ENCODE peak calls at places on chromosome 14, in eight cellular contexts. One of them, this sample, is unnamed.

GRCh38 chr14:32434180-32434579 is 105.1 kb downstream of the AKAP6 start:
- DNase-seq in PC-3: no peak
- DNase-seq in GM10248: no peak
- DNase-seq in brain microvascular endothelial cell: no peak
- DNase-seq in fibroblast of villous mesenchyme: no peak
- DNase-seq in GM12878: no peak
- DNase-seq in A549: no peak
- DNase-seq in right atrium auricular region: no peak
- DNase-seq in this sample: no peak

GRCh38 chr14:106808458-106808857 is 1282.1 kb downstream of the TMEM121 start:
- DNase-seq in GM10248: no peak
- DNase-seq in fibroblast of villous mesenchyme: no peak
- DNase-seq in A549: no peak
- DNase-seq in GM12878: no peak
- DNase-seq in PC-3: no peak
- DNase-seq in brain microvascular endothelial cell: no peak
- DNase-seq in right atrium auricular region: no peak
- DNase-seq in this sample: no peak

GRCh38 chr14:91835197-91835919 is 32.0 kb downstream of the TC2N start:
- DNase-seq in GM10248: no peak
- DNase-seq in GM12878: no peak
- DNase-seq in brain microvascular endothelial cell: no peak
- DNase-seq in A549: no peak
- DNase-seq in fibroblast of villous mesenchyme: no peak
- DNase-seq in PC-3: no peak
- DNase-seq in right atrium auricular region: no peak
- DNase-seq in this sample: peak; percentile 25

GRCh38 chr14:76918176-76918750 is 92.1 kb downstream of the LRRC74A start:
- DNase-seq in PC-3: no peak
- DNase-seq in fibroblast of villous mesenchyme: peak; percentile 79
- DNase-seq in A549: no peak
- DNase-seq in right atrium auricular region: peak; percentile 87
- DNase-seq in GM10248: no peak
- DNase-seq in GM12878: no peak
- DNase-seq in brain microvascular endothelial cell: peak; percentile 70
- DNase-seq in this sample: no peak

GRCh38 chr14:53153702-53154112 is 584 bp upstream of the DDHD1 start:
- DNase-seq in fibroblast of villous mesenchyme: no peak
- DNase-seq in GM10248: no peak
- DNase-seq in GM12878: no peak
- DNase-seq in brain microvascular endothelial cell: no peak
- DNase-seq in A549: no peak
- DNase-seq in right atrium auricular region: no peak
- DNase-seq in PC-3: no peak
- DNase-seq in this sample: no peak

GRCh38 chr14:98138666-98139065 is 1133.3 kb downstream of the BCL11B start:
- DNase-seq in PC-3: peak; percentile 30
- DNase-seq in brain microvascular endothelial cell: no peak
- DNase-seq in fibroblast of villous mesenchyme: no peak
- DNase-seq in GM12878: no peak
- DNase-seq in right atrium auricular region: no peak
- DNase-seq in GM10248: peak; percentile 20
- DNase-seq in A549: peak; percentile 30
- DNase-seq in this sample: peak; percentile 4

GRCh38 chr14:26163761-26164160 is 434.1 kb downstream of the NOVA1 start:
- DNase-seq in brain microvascular endothelial cell: peak; percentile 4
- DNase-seq in A549: peak; percentile 28
- DNase-seq in right atrium auricular region: no peak
- DNase-seq in GM12878: no peak
- DNase-seq in fibroblast of villous mesenchyme: peak; percentile 28
- DNase-seq in PC-3: peak; percentile 43
- DNase-seq in GM10248: no peak
- DNase-seq in this sample: no peak

GRCh38 chr14:23379331-23380196 is 2.7 kb downstream of the CMTM5 start:
- DNase-seq in GM12878: peak; percentile 3
- DNase-seq in fibroblast of villous mesenchyme: peak; percentile 43
- DNase-seq in PC-3: peak; percentile 81
- DNase-seq in right atrium auricular region: peak; percentile 76
- DNase-seq in GM10248: peak; percentile 86
- DNase-seq in A549: peak; percentile 46
- DNase-seq in brain microvascular endothelial cell: no peak
- DNase-seq in this sample: peak; percentile 78

GRCh38 chr14:61420326-61420725 is 98.9 kb downstream of the PRKCH start:
- DNase-seq in GM12878: no peak
- DNase-seq in brain microvascular endothelial cell: peak; percentile 29
- DNase-seq in GM10248: no peak
- DNase-seq in A549: peak; percentile 12
- DNase-seq in fibroblast of villous mesenchyme: no peak
- DNase-seq in PC-3: peak; percentile 88
- DNase-seq in right atrium auricular region: no peak
- DNase-seq in this sample: no peak

GRCh38 chr14:51895425-51895824 is 35.0 kb downstream of the GNG2 start:
- DNase-seq in fibroblast of villous mesenchyme: no peak
- DNase-seq in GM10248: no peak
- DNase-seq in PC-3: no peak
- DNase-seq in GM12878: no peak
- DNase-seq in A549: no peak
- DNase-seq in right atrium auricular region: no peak
- DNase-seq in brain microvascular endothelial cell: no peak
- DNase-seq in this sample: no peak

GRCh38 chr14:103867523-103867953 is 20.2 kb upstream of the PPP1R13B start:
- DNase-seq in A549: no peak
- DNase-seq in brain microvascular endothelial cell: no peak
- DNase-seq in PC-3: no peak
- DNase-seq in GM10248: no peak
- DNase-seq in fibroblast of villous mesenchyme: no peak
- DNase-seq in right atrium auricular region: no peak
- DNase-seq in GM12878: no peak
- DNase-seq in this sample: no peak

GRCh38 chr14:103870144-103870876 is 22.9 kb upstream of the PPP1R13B start:
- DNase-seq in GM12878: no peak
- DNase-seq in right atrium auricular region: no peak
- DNase-seq in brain microvascular endothelial cell: no peak
- DNase-seq in fibroblast of villous mesenchyme: no peak
- DNase-seq in GM10248: no peak
- DNase-seq in A549: no peak
- DNase-seq in PC-3: no peak
- DNase-seq in this sample: no peak

GRCh38 chr14:103867020-103867419 is 19.6 kb upstream of the PPP1R13B start:
- DNase-seq in A549: no peak
- DNase-seq in brain microvascular endothelial cell: no peak
- DNase-seq in GM10248: no peak
- DNase-seq in right atrium auricular region: no peak
- DNase-seq in fibroblast of villous mesenchyme: no peak
- DNase-seq in PC-3: no peak
- DNase-seq in GM12878: no peak
- DNase-seq in this sample: no peak

GRCh38 chr14:103869406-103870143 is 22.2 kb upstream of the PPP1R13B start:
- DNase-seq in A549: no peak
- DNase-seq in GM12878: no peak
- DNase-seq in PC-3: no peak
- DNase-seq in brain microvascular endothelial cell: no peak
- DNase-seq in GM10248: no peak
- DNase-seq in right atrium auricular region: no peak
- DNase-seq in fibroblast of villous mesenchyme: no peak
- DNase-seq in this sample: no peak

DNA sequence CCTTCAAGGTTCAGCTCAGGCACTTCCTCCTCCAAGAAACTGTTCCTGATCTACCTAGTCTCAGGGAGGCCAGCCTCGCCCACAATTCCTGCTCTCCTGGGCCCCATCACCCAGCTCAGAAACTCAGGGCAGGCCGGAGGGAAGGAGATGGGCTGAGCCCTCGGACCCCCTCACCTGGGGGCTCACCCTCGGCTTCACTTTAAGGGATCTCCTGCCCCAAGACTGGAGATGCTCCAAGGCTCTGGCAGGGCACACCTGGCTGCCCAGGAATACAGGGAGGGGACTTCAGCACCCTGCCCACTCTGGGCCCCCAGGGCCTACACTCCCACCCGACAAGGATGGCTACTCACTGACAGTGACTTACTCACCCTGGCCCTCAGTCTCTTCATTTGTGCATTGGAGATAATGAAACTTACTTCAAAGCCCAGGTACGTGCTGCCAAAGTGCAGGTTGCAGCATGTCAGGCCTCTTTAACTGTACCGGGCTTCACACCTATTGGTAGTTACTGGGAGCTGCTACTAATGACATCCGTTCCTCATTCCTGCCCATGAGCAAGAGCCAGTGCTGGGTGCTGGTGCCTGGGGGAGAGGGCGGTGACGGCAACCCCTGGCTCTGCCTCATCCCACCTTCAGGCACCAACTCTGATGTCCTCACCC is 21.0 kb upstream of the PPP1R13B start:
- DNase-seq in brain microvascular endothelial cell: no peak
- DNase-seq in GM12878: no peak
- DNase-seq in right atrium auricular region: no peak
- DNase-seq in GM10248: no peak
- DNase-seq in A549: no peak
- DNase-seq in fibroblast of villous mesenchyme: no peak
- DNase-seq in PC-3: no peak
- DNase-seq in this sample: no peak
- TF ChIP-seq CTCF in brain microvascular endothelial cell: no peak
- TF ChIP-seq CTCF in GM12878: no peak
- TF ChIP-seq CTCF in right atrium auricular region: no peak
- TF ChIP-seq CTCF in GM10248: no peak
- TF ChIP-seq CTCF in A549: no peak
- TF ChIP-seq CTCF in fibroblast of villous mesenchyme: no peak
- TF ChIP-seq CTCF in PC-3: no peak
- TF ChIP-seq CTCF in this sample: no peak

GRCh38 chr14:104680806-104681688 is 8.4 kb upstream of the INF2 start:
- DNase-seq in A549: peak; percentile 86
- DNase-seq in right atrium auricular region: no peak
- DNase-seq in GM12878: no peak
- DNase-seq in fibroblast of villous mesenchyme: peak; percentile 82
- DNase-seq in brain microvascular endothelial cell: peak; percentile 74
- DNase-seq in GM10248: peak; percentile 72
- DNase-seq in PC-3: peak; percentile 86
- DNase-seq in this sample: peak; percentile 74

GRCh38 chr14:104682107-104682593 is 7.3 kb upstream of the INF2 start:
- DNase-seq in GM12878: no peak
- DNase-seq in A549: peak; percentile 76
- DNase-seq in PC-3: peak; percentile 58
- DNase-seq in fibroblast of villous mesenchyme: no peak
- DNase-seq in right atrium auricular region: no peak
- DNase-seq in GM10248: no peak
- DNase-seq in brain microvascular endothelial cell: no peak
- DNase-seq in this sample: peak; percentile 36

GRCh38 chr14:104680056-104680805 is 9.2 kb upstream of the INF2 start:
- DNase-seq in A549: peak; percentile 83
- DNase-seq in right atrium auricular region: no peak
- DNase-seq in GM10248: no peak
- DNase-seq in PC-3: peak; percentile 87
- DNase-seq in GM12878: no peak
- DNase-seq in fibroblast of villous mesenchyme: peak; percentile 81
- DNase-seq in brain microvascular endothelial cell: peak; percentile 80
- DNase-seq in this sample: peak; percentile 74

GRCh38 chr14:104683653-104684448 is 5.6 kb upstream of the INF2 start:
- DNase-seq in GM12878: no peak
- DNase-seq in right atrium auricular region: no peak
- DNase-seq in PC-3: no peak
- DNase-seq in brain microvascular endothelial cell: no peak
- DNase-seq in GM10248: no peak
- DNase-seq in A549: no peak
- DNase-seq in fibroblast of villous mesenchyme: no peak
- DNase-seq in this sample: no peak

GRCh38 chr14:104681689-104682074 is 7.7 kb upstream of the INF2 start:
- DNase-seq in PC-3: peak; percentile 90
- DNase-seq in GM10248: no peak
- DNase-seq in GM12878: no peak
- DNase-seq in fibroblast of villous mesenchyme: peak; percentile 79
- DNase-seq in brain microvascular endothelial cell: peak; percentile 78
- DNase-seq in right atrium auricular region: peak; percentile 88
- DNase-seq in A549: peak; percentile 94
- DNase-seq in this sample: peak; percentile 85
- TF ChIP-seq CTCF in PC-3: no peak
- TF ChIP-seq CTCF in GM10248: no peak
- TF ChIP-seq CTCF in GM12878: no peak
- TF ChIP-seq CTCF in fibroblast of villous mesenchyme: no peak
- TF ChIP-seq CTCF in brain microvascular endothelial cell: no peak
- TF ChIP-seq CTCF in right atrium auricular region: no peak
- TF ChIP-seq CTCF in A549: peak; percentile 4
- TF ChIP-seq CTCF in this sample: no peak

GRCh38 chr14:96205059-96205993 is 687 bp downstream of the BDKRB2 start:
- DNase-seq in brain microvascular endothelial cell: no peak
- DNase-seq in fibroblast of villous mesenchyme: no peak
- DNase-seq in GM12878: no peak
- DNase-seq in A549: no peak
- DNase-seq in GM10248: no peak
- DNase-seq in PC-3: no peak
- DNase-seq in right atrium auricular region: no peak
- DNase-seq in this sample: no peak
- TF ChIP-seq CTCF in brain microvascular endothelial cell: no peak
- TF ChIP-seq CTCF in fibroblast of villous mesenchyme: no peak
- TF ChIP-seq CTCF in GM12878: no peak
- TF ChIP-seq CTCF in A549: no peak
- TF ChIP-seq CTCF in GM10248: no peak
- TF ChIP-seq CTCF in PC-3: no peak
- TF ChIP-seq CTCF in right atrium auricular region: no peak
- TF ChIP-seq CTCF in this sample: no peak

GRCh38 chr14:96237641-96238040 is 18.4 kb upstream of the BDKRB1 start:
- DNase-seq in PC-3: no peak
- DNase-seq in right atrium auricular region: no peak
- DNase-seq in GM10248: no peak
- DNase-seq in fibroblast of villous mesenchyme: no peak
- DNase-seq in A549: no peak
- DNase-seq in brain microvascular endothelial cell: no peak
- DNase-seq in GM12878: no peak
- DNase-seq in this sample: no peak

GRCh38 chr14:96240641-96241040 is 15.4 kb upstream of the BDKRB1 start:
- DNase-seq in fibroblast of villous mesenchyme: no peak
- DNase-seq in GM10248: no peak
- DNase-seq in A549: no peak
- DNase-seq in GM12878: no peak
- DNase-seq in brain microvascular endothelial cell: no peak
- DNase-seq in right atrium auricular region: no peak
- DNase-seq in PC-3: no peak
- DNase-seq in this sample: no peak

GRCh38 chr14:96235426-96235825 is 20.6 kb upstream of the BDKRB1 start:
- DNase-seq in GM12878: no peak
- DNase-seq in brain microvascular endothelial cell: no peak
- DNase-seq in fibroblast of villous mesenchyme: no peak
- DNase-seq in GM10248: no peak
- DNase-seq in PC-3: no peak
- DNase-seq in A549: no peak
- DNase-seq in right atrium auricular region: no peak
- DNase-seq in this sample: no peak

GRCh38 chr14:96239759-96240158 is 16.3 kb upstream of the BDKRB1 start:
- DNase-seq in brain microvascular endothelial cell: no peak
- DNase-seq in right atrium auricular region: no peak
- DNase-seq in A549: peak; percentile 54
- DNase-seq in fibroblast of villous mesenchyme: no peak
- DNase-seq in GM12878: no peak
- DNase-seq in GM10248: no peak
- DNase-seq in PC-3: no peak
- DNase-seq in this sample: no peak

DNA sequence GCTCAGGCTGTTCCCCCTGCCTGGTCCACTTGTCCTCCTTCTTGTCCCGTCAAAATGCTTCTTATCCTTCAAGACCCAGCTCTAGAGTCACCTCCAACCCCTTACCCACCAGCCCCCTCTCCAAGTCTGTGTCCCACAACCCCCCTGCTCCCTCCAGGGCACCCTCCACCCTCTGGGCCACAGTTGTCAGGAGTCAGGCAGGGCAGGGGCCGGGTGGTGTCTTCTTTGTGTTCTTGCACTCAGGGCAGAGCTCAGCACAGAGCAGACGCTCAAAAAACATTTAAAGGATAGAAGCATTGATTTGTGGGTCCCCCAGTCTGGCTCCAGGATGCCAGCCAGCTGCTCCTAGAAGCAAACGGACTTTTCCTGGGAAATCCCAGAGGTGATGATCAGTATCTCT is 17.3 kb upstream of the BDKRB1 start:
- DNase-seq in brain microvascular endothelial cell: no peak
- DNase-seq in fibroblast of villous mesenchyme: no peak
- DNase-seq in A549: no peak
- DNase-seq in GM12878: no peak
- DNase-seq in GM10248: no peak
- DNase-seq in PC-3: no peak
- DNase-seq in right atrium auricular region: no peak
- DNase-seq in this sample: no peak
- TF ChIP-seq CTCF in brain microvascular endothelial cell: no peak
- TF ChIP-seq CTCF in fibroblast of villous mesenchyme: no peak
- TF ChIP-seq CTCF in A549: no peak
- TF ChIP-seq CTCF in GM12878: no peak
- TF ChIP-seq CTCF in GM10248: no peak
- TF ChIP-seq CTCF in PC-3: no peak
- TF ChIP-seq CTCF in right atrium auricular region: no peak
- TF ChIP-seq CTCF in this sample: no peak